ENCODE peak calls at places on chromosomes 12 and 14, in nine cellular contexts. E is fibroblast of lung, D is HepG2, R is NB4, H is cardiac fibroblast, N is prostate gland, J is retinal pigment epithelial cell, Q is ascending aorta, U is fibroblast of mammary gland. W is an unnamed sample.

GRCh38 chr14:75249251-75249957 is 29.2 kb upstream of the FOS start:
- DNase-seq in J (no peak), R (no peak), H (no peak), D (no peak), N (peak), E (no peak), Q (peak), U (no peak), W (peak)

GRCh38 chr14:67513631-67514108 is 19.4 kb upstream of the PLEKHH1 start:
- DNase-seq in E (no peak), U (no peak), D (no peak), N (no peak), J (no peak), R (no peak), Q (no peak), H (no peak), W (no peak)

GRCh38 chr12:132146772-132147422 is 2.6 kb downstream of the NOC4L start:
- DNase-seq in J (no peak), D (no peak), U (no peak), H (no peak), Q (peak), E (no peak), R (no peak), N (no peak), W (no peak)

GRCh38 chr12:112997506-112997905 is 19.2 kb downstream of the OAS2 start:
- DNase-seq in E (no peak), N (no peak), D (no peak), R (no peak), H (no peak), J (no peak), Q (no peak), U (no peak), W (no peak)

GRCh38 chr14:72708708-72709475 is 185.0 kb downstream of the DPF3 start:
- DNase-seq in U (peak), D (no peak), E (no peak), N (no peak), J (no peak), R (no peak), H (no peak), Q (no peak), W (no peak)

GRCh38 chr14:69260246-69260978 is 454 bp downstream of the GALNT16 start:
- DNase-seq in R (no peak), U (no peak), J (no peak), H (peak), D (no peak), E (peak), N (no peak), Q (peak), W (peak)

GRCh38 chr12:34398706-34399630 is 376.7 kb downstream of the ALG10 start:
- DNase-seq in R (no peak), U (no peak), D (no peak), N (peak), E (no peak), J (no peak), H (no peak), Q (peak), W (no peak)

GRCh38 chr14:52355016-52355430 is 40.9 kb downstream of the PTGER2 start:
- DNase-seq in Q (no peak), E (peak), J (peak), H (peak), R (peak), N (no peak), D (no peak), U (peak), W (peak)

GRCh38 chr14:92553456-92553855 is 39.9 kb downstream of the RIN3 start:
- DNase-seq in E (peak), J (no peak), U (peak), R (peak), H (peak), Q (peak), N (no peak), D (no peak), W (peak)
- TF ChIP-seq CTCF in E (no peak), J (peak), U (no peak), R (peak), H (peak), Q (no peak), N (no peak), D (peak), W (peak)

DNA sequence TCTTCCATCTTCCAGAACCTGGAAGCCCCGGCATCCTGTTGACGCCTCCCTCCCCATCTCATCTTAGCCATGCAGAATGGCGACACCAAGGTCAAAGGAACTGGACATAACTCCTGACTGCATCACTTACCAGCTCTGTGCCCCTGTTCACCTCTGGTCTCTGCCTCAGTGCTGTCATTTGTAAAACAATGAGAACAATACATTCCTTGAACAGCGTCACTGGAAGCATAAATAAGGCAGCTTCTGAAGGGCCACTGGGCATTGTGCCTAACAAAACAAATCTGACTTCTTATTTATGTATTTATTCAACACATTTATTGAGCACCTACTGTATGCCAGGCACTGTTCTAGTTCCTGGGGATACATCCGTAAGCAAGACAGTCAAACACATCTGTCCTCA is 91.0 kb upstream of the MDM1 start:
- DNase-seq in U (no peak), J (no peak), N (no peak), H (peak), D (no peak), E (peak), R (no peak), Q (no peak), W (no peak)
- H3K4me3 ChIP-seq in U (no peak), J (no peak), N (no peak), H (no peak), D (no peak), E (no peak), R (no peak), Q (no peak), W (no peak)

GRCh38 chr12:116524964-116525379 is 34.2 kb upstream of the MAP1LC3B2 start:
- DNase-seq in E (peak), Q (no peak), J (no peak), D (no peak), R (peak), U (peak), N (no peak), H (peak), W (no peak)
- TF ChIP-seq CTCF in E (no peak), Q (no peak), J (no peak), D (no peak), R (no peak), U (peak), N (no peak), H (no peak), W (peak)

GRCh38 chr12:4307593-4308333 is 13.2 kb upstream of the TIGAR start:
- DNase-seq in R (peak), E (peak), D (peak), J (peak), H (peak), Q (peak), N (peak), U (peak), W (peak)
- H3K4me3 ChIP-seq in R (no peak), E (peak), D (peak), J (peak), H (peak), Q (no peak), N (no peak), U (no peak), W (peak)

GRCh38 chr12:50132505-50133135 is 20.6 kb downstream of the COX14 start:
- DNase-seq in N (no peak), E (no peak), R (peak), Q (no peak), J (no peak), U (peak), D (peak), H (peak), W (peak)
- TF ChIP-seq CTCF in N (no peak), E (peak), R (peak), Q (no peak), J (peak), U (peak), D (peak), H (peak), W (peak)